ENCODE peak calls at places on chromosome 3, in eight cellular contexts. One of them, this sample, is unnamed.

GRCh38 chr3:134312072-134312872 is 61.6 kb upstream of the RYK start:
- DNase-seq in NCI-H1105 treated with DMSO at 0.1 percent for 48 hours: no peak
- DNase-seq in amniotic epithelial cell: peak
- DNase-seq in activated CD8-positive, alpha-beta memory T cell treated with anti-CD3 and anti-CD28 coated beads, Interleukin-2, amount 50 U/mL, for 48 hours: peak
- DNase-seq in stimulated activated naive CD8-positive, alpha-beta T cell treated with anti-CD3 and anti-CD28 coated beads, Interleukin-15, amount 100 ng/mL, for 72 hours: no peak
- DNase-seq in HL-60: no peak
- DNase-seq in esophagus squamous epithelium: no peak
- DNase-seq in lung microvascular endothelial cell: peak
- DNase-seq in this sample: no peak

GRCh38 chr3:54427951-54428871 is 305.9 kb downstream of the CACNA2D3 start:
- DNase-seq in NCI-H1105 treated with DMSO at 0.1 percent for 48 hours: peak
- DNase-seq in amniotic epithelial cell: peak
- DNase-seq in activated CD8-positive, alpha-beta memory T cell treated with anti-CD3 and anti-CD28 coated beads, Interleukin-2, amount 50 U/mL, for 48 hours: peak
- DNase-seq in stimulated activated naive CD8-positive, alpha-beta T cell treated with anti-CD3 and anti-CD28 coated beads, Interleukin-15, amount 100 ng/mL, for 72 hours: peak
- DNase-seq in HL-60: peak
- DNase-seq in esophagus squamous epithelium: no peak
- DNase-seq in lung microvascular endothelial cell: peak
- DNase-seq in this sample: peak

GRCh38 chr3:41915353-41915752 is 46.5 kb downstream of the ULK4 start:
- DNase-seq in NCI-H1105 treated with DMSO at 0.1 percent for 48 hours: no peak
- DNase-seq in amniotic epithelial cell: no peak
- DNase-seq in activated CD8-positive, alpha-beta memory T cell treated with anti-CD3 and anti-CD28 coated beads, Interleukin-2, amount 50 U/mL, for 48 hours: no peak
- DNase-seq in stimulated activated naive CD8-positive, alpha-beta T cell treated with anti-CD3 and anti-CD28 coated beads, Interleukin-15, amount 100 ng/mL, for 72 hours: no peak
- DNase-seq in HL-60: no peak
- DNase-seq in esophagus squamous epithelium: no peak
- DNase-seq in lung microvascular endothelial cell: no peak
- DNase-seq in this sample: no peak

GRCh38 chr3:44509393-44509921 is 32.0 kb upstream of the ZNF445 start:
- DNase-seq in NCI-H1105 treated with DMSO at 0.1 percent for 48 hours: no peak
- DNase-seq in amniotic epithelial cell: peak
- DNase-seq in activated CD8-positive, alpha-beta memory T cell treated with anti-CD3 and anti-CD28 coated beads, Interleukin-2, amount 50 U/mL, for 48 hours: no peak
- DNase-seq in stimulated activated naive CD8-positive, alpha-beta T cell treated with anti-CD3 and anti-CD28 coated beads, Interleukin-15, amount 100 ng/mL, for 72 hours: peak
- DNase-seq in HL-60: peak
- DNase-seq in esophagus squamous epithelium: no peak
- DNase-seq in lung microvascular endothelial cell: peak
- DNase-seq in this sample: no peak

GRCh38 chr3:156233875-156234274 is 113.5 kb downstream of the KCNAB1 start:
- DNase-seq in NCI-H1105 treated with DMSO at 0.1 percent for 48 hours: no peak
- DNase-seq in amniotic epithelial cell: no peak
- DNase-seq in activated CD8-positive, alpha-beta memory T cell treated with anti-CD3 and anti-CD28 coated beads, Interleukin-2, amount 50 U/mL, for 48 hours: no peak
- DNase-seq in stimulated activated naive CD8-positive, alpha-beta T cell treated with anti-CD3 and anti-CD28 coated beads, Interleukin-15, amount 100 ng/mL, for 72 hours: no peak
- DNase-seq in HL-60: no peak
- DNase-seq in esophagus squamous epithelium: no peak
- DNase-seq in lung microvascular endothelial cell: no peak
- DNase-seq in this sample: no peak

GRCh38 chr3:167166594-167167253 is 213.4 kb downstream of the ZBBX start:
- DNase-seq in NCI-H1105 treated with DMSO at 0.1 percent for 48 hours: peak
- DNase-seq in amniotic epithelial cell: no peak
- DNase-seq in activated CD8-positive, alpha-beta memory T cell treated with anti-CD3 and anti-CD28 coated beads, Interleukin-2, amount 50 U/mL, for 48 hours: no peak
- DNase-seq in stimulated activated naive CD8-positive, alpha-beta T cell treated with anti-CD3 and anti-CD28 coated beads, Interleukin-15, amount 100 ng/mL, for 72 hours: no peak
- DNase-seq in HL-60: no peak
- DNase-seq in esophagus squamous epithelium: no peak
- DNase-seq in lung microvascular endothelial cell: no peak
- DNase-seq in this sample: no peak

GRCh38 chr3:196537319-196537984 is 22.3 kb upstream of the SMCO1 start:
- DNase-seq in NCI-H1105 treated with DMSO at 0.1 percent for 48 hours: peak
- DNase-seq in amniotic epithelial cell: no peak
- DNase-seq in activated CD8-positive, alpha-beta memory T cell treated with anti-CD3 and anti-CD28 coated beads, Interleukin-2, amount 50 U/mL, for 48 hours: peak
- DNase-seq in stimulated activated naive CD8-positive, alpha-beta T cell treated with anti-CD3 and anti-CD28 coated beads, Interleukin-15, amount 100 ng/mL, for 72 hours: peak
- DNase-seq in HL-60: no peak
- DNase-seq in esophagus squamous epithelium: no peak
- DNase-seq in lung microvascular endothelial cell: peak
- DNase-seq in this sample: no peak

GRCh38 chr3:71103430-71103881 is 480.1 kb downstream of the FOXP1 start:
- DNase-seq in NCI-H1105 treated with DMSO at 0.1 percent for 48 hours: peak
- DNase-seq in amniotic epithelial cell: peak
- DNase-seq in activated CD8-positive, alpha-beta memory T cell treated with anti-CD3 and anti-CD28 coated beads, Interleukin-2, amount 50 U/mL, for 48 hours: no peak
- DNase-seq in stimulated activated naive CD8-positive, alpha-beta T cell treated with anti-CD3 and anti-CD28 coated beads, Interleukin-15, amount 100 ng/mL, for 72 hours: no peak
- DNase-seq in HL-60: no peak
- DNase-seq in esophagus squamous epithelium: no peak
- DNase-seq in lung microvascular endothelial cell: peak
- DNase-seq in this sample: peak

GRCh38 chr3:53202331-53203015 is 41.5 kb downstream of the PRKCD start:
- DNase-seq in NCI-H1105 treated with DMSO at 0.1 percent for 48 hours: no peak
- DNase-seq in amniotic epithelial cell: no peak
- DNase-seq in activated CD8-positive, alpha-beta memory T cell treated with anti-CD3 and anti-CD28 coated beads, Interleukin-2, amount 50 U/mL, for 48 hours: no peak
- DNase-seq in stimulated activated naive CD8-positive, alpha-beta T cell treated with anti-CD3 and anti-CD28 coated beads, Interleukin-15, amount 100 ng/mL, for 72 hours: no peak
- DNase-seq in HL-60: no peak
- DNase-seq in esophagus squamous epithelium: no peak
- DNase-seq in lung microvascular endothelial cell: no peak
- DNase-seq in this sample: no peak

GRCh38 chr3:192804502-192804901 is 77.2 kb upstream of the FGF12 start:
- DNase-seq in NCI-H1105 treated with DMSO at 0.1 percent for 48 hours: no peak
- DNase-seq in amniotic epithelial cell: no peak
- DNase-seq in activated CD8-positive, alpha-beta memory T cell treated with anti-CD3 and anti-CD28 coated beads, Interleukin-2, amount 50 U/mL, for 48 hours: no peak
- DNase-seq in stimulated activated naive CD8-positive, alpha-beta T cell treated with anti-CD3 and anti-CD28 coated beads, Interleukin-15, amount 100 ng/mL, for 72 hours: no peak
- DNase-seq in HL-60: no peak
- DNase-seq in esophagus squamous epithelium: no peak
- DNase-seq in lung microvascular endothelial cell: no peak
- DNase-seq in this sample: no peak

GRCh38 chr3:123156276-123156995 is 45.3 kb upstream of the SEC22A start:
- DNase-seq in NCI-H1105 treated with DMSO at 0.1 percent for 48 hours: no peak
- DNase-seq in amniotic epithelial cell: no peak
- DNase-seq in activated CD8-positive, alpha-beta memory T cell treated with anti-CD3 and anti-CD28 coated beads, Interleukin-2, amount 50 U/mL, for 48 hours: no peak
- DNase-seq in stimulated activated naive CD8-positive, alpha-beta T cell treated with anti-CD3 and anti-CD28 coated beads, Interleukin-15, amount 100 ng/mL, for 72 hours: no peak
- DNase-seq in HL-60: no peak
- DNase-seq in esophagus squamous epithelium: no peak
- DNase-seq in lung microvascular endothelial cell: no peak
- DNase-seq in this sample: no peak

GRCh38 chr3:32460031-32460749 is 42.5 kb downstream of the CMTM6 start:
- DNase-seq in NCI-H1105 treated with DMSO at 0.1 percent for 48 hours: peak
- DNase-seq in amniotic epithelial cell: no peak
- DNase-seq in activated CD8-positive, alpha-beta memory T cell treated with anti-CD3 and anti-CD28 coated beads, Interleukin-2, amount 50 U/mL, for 48 hours: peak
- DNase-seq in stimulated activated naive CD8-positive, alpha-beta T cell treated with anti-CD3 and anti-CD28 coated beads, Interleukin-15, amount 100 ng/mL, for 72 hours: peak
- DNase-seq in HL-60: no peak
- DNase-seq in esophagus squamous epithelium: no peak
- DNase-seq in lung microvascular endothelial cell: no peak
- DNase-seq in this sample: peak

GRCh38 chr3:130896101-130896500 is 2.2 kb downstream of the ATP2C1 start:
- DNase-seq in NCI-H1105 treated with DMSO at 0.1 percent for 48 hours: no peak
- DNase-seq in amniotic epithelial cell: peak
- DNase-seq in activated CD8-positive, alpha-beta memory T cell treated with anti-CD3 and anti-CD28 coated beads, Interleukin-2, amount 50 U/mL, for 48 hours: no peak
- DNase-seq in stimulated activated naive CD8-positive, alpha-beta T cell treated with anti-CD3 and anti-CD28 coated beads, Interleukin-15, amount 100 ng/mL, for 72 hours: peak
- DNase-seq in HL-60: no peak
- DNase-seq in esophagus squamous epithelium: no peak
- DNase-seq in lung microvascular endothelial cell: peak
- DNase-seq in this sample: no peak

GRCh38 chr3:113214227-113214626 is 2.9 kb downstream of the BOC start:
- DNase-seq in NCI-H1105 treated with DMSO at 0.1 percent for 48 hours: no peak
- DNase-seq in amniotic epithelial cell: no peak
- DNase-seq in activated CD8-positive, alpha-beta memory T cell treated with anti-CD3 and anti-CD28 coated beads, Interleukin-2, amount 50 U/mL, for 48 hours: no peak
- DNase-seq in stimulated activated naive CD8-positive, alpha-beta T cell treated with anti-CD3 and anti-CD28 coated beads, Interleukin-15, amount 100 ng/mL, for 72 hours: no peak
- DNase-seq in HL-60: no peak
- DNase-seq in esophagus squamous epithelium: no peak
- DNase-seq in lung microvascular endothelial cell: no peak
- DNase-seq in this sample: no peak

GRCh38 chr3:31906182-31906581 is 74.9 kb downstream of the OSBPL10 start:
- DNase-seq in NCI-H1105 treated with DMSO at 0.1 percent for 48 hours: no peak
- DNase-seq in amniotic epithelial cell: no peak
- DNase-seq in activated CD8-positive, alpha-beta memory T cell treated with anti-CD3 and anti-CD28 coated beads, Interleukin-2, amount 50 U/mL, for 48 hours: no peak
- DNase-seq in stimulated activated naive CD8-positive, alpha-beta T cell treated with anti-CD3 and anti-CD28 coated beads, Interleukin-15, amount 100 ng/mL, for 72 hours: no peak
- DNase-seq in HL-60: no peak
- DNase-seq in esophagus squamous epithelium: no peak
- DNase-seq in lung microvascular endothelial cell: no peak
- DNase-seq in this sample: peak

GRCh38 chr3:37308247-37308646 is 133.9 kb upstream of the LRRFIP2 start:
- DNase-seq in NCI-H1105 treated with DMSO at 0.1 percent for 48 hours: peak
- DNase-seq in amniotic epithelial cell: peak
- DNase-seq in activated CD8-positive, alpha-beta memory T cell treated with anti-CD3 and anti-CD28 coated beads, Interleukin-2, amount 50 U/mL, for 48 hours: no peak
- DNase-seq in stimulated activated naive CD8-positive, alpha-beta T cell treated with anti-CD3 and anti-CD28 coated beads, Interleukin-15, amount 100 ng/mL, for 72 hours: no peak
- DNase-seq in HL-60: no peak
- DNase-seq in esophagus squamous epithelium: no peak
- DNase-seq in lung microvascular endothelial cell: peak
- DNase-seq in this sample: peak

GRCh38 chr3:193885832-193886231 is 250.1 kb upstream of the HES1 start:
- DNase-seq in NCI-H1105 treated with DMSO at 0.1 percent for 48 hours: no peak
- DNase-seq in amniotic epithelial cell: no peak
- DNase-seq in activated CD8-positive, alpha-beta memory T cell treated with anti-CD3 and anti-CD28 coated beads, Interleukin-2, amount 50 U/mL, for 48 hours: no peak
- DNase-seq in stimulated activated naive CD8-positive, alpha-beta T cell treated with anti-CD3 and anti-CD28 coated beads, Interleukin-15, amount 100 ng/mL, for 72 hours: no peak
- DNase-seq in HL-60: no peak
- DNase-seq in esophagus squamous epithelium: no peak
- DNase-seq in lung microvascular endothelial cell: peak
- DNase-seq in this sample: peak

GRCh38 chr3:139173372-139174108 is 128.8 kb upstream of the PRR23C start:
- DNase-seq in NCI-H1105 treated with DMSO at 0.1 percent for 48 hours: no peak
- DNase-seq in amniotic epithelial cell: peak
- DNase-seq in activated CD8-positive, alpha-beta memory T cell treated with anti-CD3 and anti-CD28 coated beads, Interleukin-2, amount 50 U/mL, for 48 hours: no peak
- DNase-seq in stimulated activated naive CD8-positive, alpha-beta T cell treated with anti-CD3 and anti-CD28 coated beads, Interleukin-15, amount 100 ng/mL, for 72 hours: no peak
- DNase-seq in HL-60: no peak
- DNase-seq in esophagus squamous epithelium: no peak
- DNase-seq in lung microvascular endothelial cell: peak
- DNase-seq in this sample: peak

GRCh38 chr3:71245052-71245488 is 338.5 kb downstream of the FOXP1 start:
- DNase-seq in NCI-H1105 treated with DMSO at 0.1 percent for 48 hours: no peak
- DNase-seq in amniotic epithelial cell: peak
- DNase-seq in activated CD8-positive, alpha-beta memory T cell treated with anti-CD3 and anti-CD28 coated beads, Interleukin-2, amount 50 U/mL, for 48 hours: no peak
- DNase-seq in stimulated activated naive CD8-positive, alpha-beta T cell treated with anti-CD3 and anti-CD28 coated beads, Interleukin-15, amount 100 ng/mL, for 72 hours: no peak
- DNase-seq in HL-60: no peak
- DNase-seq in esophagus squamous epithelium: no peak
- DNase-seq in lung microvascular endothelial cell: peak
- DNase-seq in this sample: peak

GRCh38 chr3:39284457-39284881 is 4.6 kb upstream of the CX3CR1 start:
- DNase-seq in NCI-H1105 treated with DMSO at 0.1 percent for 48 hours: no peak
- DNase-seq in amniotic epithelial cell: no peak
- DNase-seq in activated CD8-positive, alpha-beta memory T cell treated with anti-CD3 and anti-CD28 coated beads, Interleukin-2, amount 50 U/mL, for 48 hours: no peak
- DNase-seq in stimulated activated naive CD8-positive, alpha-beta T cell treated with anti-CD3 and anti-CD28 coated beads, Interleukin-15, amount 100 ng/mL, for 72 hours: no peak
- DNase-seq in HL-60: no peak
- DNase-seq in esophagus squamous epithelium: no peak
- DNase-seq in lung microvascular endothelial cell: peak
- DNase-seq in this sample: no peak

GRCh38 chr3:135757421-135757820 is 208.1 kb upstream of the PPP2R3A start:
- DNase-seq in NCI-H1105 treated with DMSO at 0.1 percent for 48 hours: no peak
- DNase-seq in amniotic epithelial cell: no peak
- DNase-seq in activated CD8-positive, alpha-beta memory T cell treated with anti-CD3 and anti-CD28 coated beads, Interleukin-2, amount 50 U/mL, for 48 hours: no peak
- DNase-seq in stimulated activated naive CD8-positive, alpha-beta T cell treated with anti-CD3 and anti-CD28 coated beads, Interleukin-15, amount 100 ng/mL, for 72 hours: no peak
- DNase-seq in HL-60: no peak
- DNase-seq in esophagus squamous epithelium: no peak
- DNase-seq in lung microvascular endothelial cell: no peak
- DNase-seq in this sample: no peak

GRCh38 chr3:29822051-29822450 is 541.2 kb downstream of the RBMS3 start:
- DNase-seq in NCI-H1105 treated with DMSO at 0.1 percent for 48 hours: no peak
- DNase-seq in amniotic epithelial cell: peak
- DNase-seq in activated CD8-positive, alpha-beta memory T cell treated with anti-CD3 and anti-CD28 coated beads, Interleukin-2, amount 50 U/mL, for 48 hours: no peak
- DNase-seq in stimulated activated naive CD8-positive, alpha-beta T cell treated with anti-CD3 and anti-CD28 coated beads, Interleukin-15, amount 100 ng/mL, for 72 hours: no peak
- DNase-seq in HL-60: no peak
- DNase-seq in esophagus squamous epithelium: no peak
- DNase-seq in lung microvascular endothelial cell: peak
- DNase-seq in this sample: peak

GRCh38 chr3:31106204-31106603 is 211.7 kb upstream of the GADL1 start:
- DNase-seq in NCI-H1105 treated with DMSO at 0.1 percent for 48 hours: peak
- DNase-seq in amniotic epithelial cell: peak
- DNase-seq in activated CD8-positive, alpha-beta memory T cell treated with anti-CD3 and anti-CD28 coated beads, Interleukin-2, amount 50 U/mL, for 48 hours: no peak
- DNase-seq in stimulated activated naive CD8-positive, alpha-beta T cell treated with anti-CD3 and anti-CD28 coated beads, Interleukin-15, amount 100 ng/mL, for 72 hours: no peak
- DNase-seq in HL-60: no peak
- DNase-seq in esophagus squamous epithelium: no peak
- DNase-seq in lung microvascular endothelial cell: peak
- DNase-seq in this sample: no peak

GRCh38 chr3:123143669-123144411 is 57.9 kb upstream of the SEC22A start:
- DNase-seq in NCI-H1105 treated with DMSO at 0.1 percent for 48 hours: no peak
- DNase-seq in amniotic epithelial cell: peak
- DNase-seq in activated CD8-positive, alpha-beta memory T cell treated with anti-CD3 and anti-CD28 coated beads, Interleukin-2, amount 50 U/mL, for 48 hours: no peak
- DNase-seq in stimulated activated naive CD8-positive, alpha-beta T cell treated with anti-CD3 and anti-CD28 coated beads, Interleukin-15, amount 100 ng/mL, for 72 hours: no peak
- DNase-seq in HL-60: no peak
- DNase-seq in esophagus squamous epithelium: no peak
- DNase-seq in lung microvascular endothelial cell: no peak
- DNase-seq in this sample: no peak

GRCh38 chr3:175392653-175393052 is 533.5 kb downstream of the NAALADL2 start:
- DNase-seq in NCI-H1105 treated with DMSO at 0.1 percent for 48 hours: no peak
- DNase-seq in amniotic epithelial cell: peak
- DNase-seq in activated CD8-positive, alpha-beta memory T cell treated with anti-CD3 and anti-CD28 coated beads, Interleukin-2, amount 50 U/mL, for 48 hours: no peak
- DNase-seq in stimulated activated naive CD8-positive, alpha-beta T cell treated with anti-CD3 and anti-CD28 coated beads, Interleukin-15, amount 100 ng/mL, for 72 hours: no peak
- DNase-seq in HL-60: no peak
- DNase-seq in esophagus squamous epithelium: no peak
- DNase-seq in lung microvascular endothelial cell: no peak
- DNase-seq in this sample: no peak

GRCh38 chr3:12663311-12663935 is 494 bp downstream of the RAF1 start:
- DNase-seq in NCI-H1105 treated with DMSO at 0.1 percent for 48 hours: no peak
- DNase-seq in amniotic epithelial cell: no peak
- DNase-seq in activated CD8-positive, alpha-beta memory T cell treated with anti-CD3 and anti-CD28 coated beads, Interleukin-2, amount 50 U/mL, for 48 hours: no peak
- DNase-seq in stimulated activated naive CD8-positive, alpha-beta T cell treated with anti-CD3 and anti-CD28 coated beads, Interleukin-15, amount 100 ng/mL, for 72 hours: peak
- DNase-seq in HL-60: no peak
- DNase-seq in esophagus squamous epithelium: no peak
- DNase-seq in lung microvascular endothelial cell: peak
- DNase-seq in this sample: no peak

GRCh38 chr3:44321335-44321734 is 17.2 kb upstream of the TCAIM start:
- DNase-seq in NCI-H1105 treated with DMSO at 0.1 percent for 48 hours: no peak
- DNase-seq in amniotic epithelial cell: no peak
- DNase-seq in activated CD8-positive, alpha-beta memory T cell treated with anti-CD3 and anti-CD28 coated beads, Interleukin-2, amount 50 U/mL, for 48 hours: no peak
- DNase-seq in stimulated activated naive CD8-positive, alpha-beta T cell treated with anti-CD3 and anti-CD28 coated beads, Interleukin-15, amount 100 ng/mL, for 72 hours: no peak
- DNase-seq in HL-60: no peak
- DNase-seq in esophagus squamous epithelium: no peak
- DNase-seq in lung microvascular endothelial cell: no peak
- DNase-seq in this sample: no peak

GRCh38 chr3:12946661-12947316 is 105.4 kb upstream of the RPL32 start:
- DNase-seq in NCI-H1105 treated with DMSO at 0.1 percent for 48 hours: no peak
- DNase-seq in amniotic epithelial cell: no peak
- DNase-seq in activated CD8-positive, alpha-beta memory T cell treated with anti-CD3 and anti-CD28 coated beads, Interleukin-2, amount 50 U/mL, for 48 hours: no peak
- DNase-seq in stimulated activated naive CD8-positive, alpha-beta T cell treated with anti-CD3 and anti-CD28 coated beads, Interleukin-15, amount 100 ng/mL, for 72 hours: no peak
- DNase-seq in HL-60: no peak
- DNase-seq in esophagus squamous epithelium: no peak
- DNase-seq in lung microvascular endothelial cell: no peak
- DNase-seq in this sample: no peak

This sample was measured in endothelial cell of umbilical vein.